ENCODE peak calls at places on chromosomes 2 and 18, in five cellular contexts. G is endodermal cell, P is brain microvascular endothelial cell, Y is HepG2, J is ovary. D is an unnamed sample.

GRCh38 chr2:172753610-172754009 is 18.0 kb downstream of the RAPGEF4 start:
- DNase-seq in G (no peak), P (no peak), Y (no peak), J (no peak), D (no peak)

GRCh38 chr2:40554665-40555294 is 102.9 kb upstream of the SLC8A1 start:
- DNase-seq in G (peak; percentile 94), P (peak; percentile 62), Y (peak; percentile 56), J (peak; percentile 46), D (no peak)

GRCh38 chr18:46310675-46311345 is 206.6 kb downstream of the HAUS1 start:
- DNase-seq in G (no peak), P (no peak), Y (no peak), J (no peak), D (no peak)

GRCh38 chr2:72916743-72917137 is 579 bp upstream of the EMX1 start:
- DNase-seq in G (no peak), P (no peak), Y (no peak), J (no peak), D (peak; percentile 62)

GRCh38 chr2:151774506-151774905 is 40.2 kb upstream of the NEB start:
- DNase-seq in G (no peak), P (no peak), Y (no peak), J (no peak), D (no peak)

GRCh38 chr2:130162968-130163367 is 18.1 kb upstream of the CCDC74B start:
- DNase-seq in G (no peak), P (no peak), Y (no peak), J (no peak), D (no peak)

GRCh38 chr18:23143871-23144270 is 8.6 kb downstream of the CABLES1 start:
- DNase-seq in G (no peak), P (no peak), Y (no peak), J (no peak), D (no peak)

GRCh38 chr2:42340938-42341636 is 19.9 kb downstream of the COX7A2L start:
- DNase-seq in G (peak; percentile 47), P (no peak), Y (no peak), J (no peak), D (no peak)

GRCh38 chr2:54482725-54483124 is 26.6 kb downstream of the SPTBN1 start:
- DNase-seq in G (peak; percentile 74), P (peak; percentile 72), Y (peak; percentile 59), J (no peak), D (no peak)

GRCh38 chr2:20483496-20483895 is 36.6 kb downstream of the RHOB start:
- DNase-seq in G (no peak), P (no peak), Y (no peak), J (no peak), D (no peak)

GRCh38 chr2:112032615-112033457 is 22.2 kb upstream of the TMEM87B start:
- DNase-seq in G (no peak), P (peak; percentile 73), Y (no peak), J (peak; percentile 40), D (peak; percentile 77)
- H3K27ac ChIP-seq in G (no peak overlapping the region), P (no peak overlapping the region), Y (no peak overlapping the region), J (no peak overlapping the region), D (peak overlapping the region; percentile 39)

GRCh38 chr18:13564579-13564978 is 161.8 kb downstream of the FAM210A start:
- DNase-seq in G (no peak), P (no peak), Y (no peak), J (no peak), D (no peak)

GRCh38 chr18:13565228-13565627 is 161.1 kb downstream of the FAM210A start:
- DNase-seq in G (no peak), P (no peak), Y (no peak), J (no peak), D (no peak)

GRCh38 chr18:13570216-13570615 is 156.1 kb downstream of the FAM210A start:
- DNase-seq in G (peak; percentile 58), P (no peak), Y (no peak), J (no peak), D (no peak)

GRCh38 chr18:13568443-13569392 is 157.6 kb downstream of the FAM210A start:
- DNase-seq in G (no peak), P (no peak), Y (peak; percentile 17), J (no peak), D (no peak)

DNA sequence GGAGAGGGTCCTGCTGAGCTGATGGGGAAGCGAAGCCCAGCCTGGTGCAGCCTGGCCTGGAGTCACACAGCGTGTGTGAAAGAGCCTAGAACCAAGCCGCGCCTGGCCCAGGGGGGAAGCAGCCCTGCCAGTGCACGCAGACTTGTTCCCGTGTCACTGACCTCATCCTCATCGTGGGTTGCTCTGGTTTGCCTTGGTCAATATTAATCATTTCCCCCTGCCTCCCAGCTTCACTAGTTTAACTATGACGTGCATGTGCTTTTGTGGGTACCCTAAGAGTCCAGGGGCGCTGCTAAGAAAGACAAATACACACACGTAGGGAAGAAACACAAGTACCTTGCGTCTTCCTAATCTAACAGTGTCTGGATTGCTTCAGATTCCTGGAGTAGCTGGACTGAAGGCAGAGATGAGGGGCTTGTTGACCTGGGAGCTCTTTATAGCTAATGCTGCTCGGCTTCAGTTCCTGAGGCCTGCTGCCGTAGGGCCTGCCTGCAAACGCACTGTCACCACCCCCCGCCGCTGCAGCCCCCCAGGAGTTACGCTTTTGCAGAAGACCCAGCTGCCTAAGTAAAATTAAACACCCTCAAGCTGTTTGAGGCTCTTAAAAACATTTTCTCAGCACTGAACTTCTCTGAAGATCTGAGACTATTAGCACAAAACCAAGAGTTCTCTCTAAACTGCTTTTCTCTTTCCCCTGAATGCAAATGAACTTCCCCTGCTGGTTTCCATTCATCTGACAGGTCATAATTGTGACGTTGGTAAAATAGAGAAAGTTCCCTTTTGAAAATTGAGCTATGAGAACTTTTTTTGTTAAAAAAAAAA is 159.2 kb downstream of the FAM210A start:
- DNase-seq in G (no peak), P (no peak), Y (no peak), J (no peak), D (no peak)
- H3K4me3 ChIP-seq in G (no peak overlapping the region), P (no peak overlapping the region), Y (no peak overlapping the region), J (no peak overlapping the region), D (no peak overlapping the region)

GRCh38 chr18:49878567-49878966 is 65.2 kb upstream of the ACAA2 start:
- DNase-seq in G (no peak), P (peak; percentile 61), Y (no peak), J (no peak), D (no peak)

GRCh38 chr18:49875155-49875554 is 61.8 kb upstream of the ACAA2 start:
- DNase-seq in G (no peak), P (no peak), Y (no peak), J (no peak), D (no peak)

GRCh38 chr18:49878015-49878414 is 64.7 kb upstream of the ACAA2 start:
- DNase-seq in G (no peak), P (no peak), Y (no peak), J (no peak), D (no peak)

GRCh38 chr18:49875783-49876182 is 62.5 kb upstream of the ACAA2 start:
- DNase-seq in G (no peak), P (no peak), Y (no peak), J (no peak), D (no peak)

GRCh38 chr18:49876536-49876935 is 63.2 kb upstream of the ACAA2 start:
- DNase-seq in G (no peak), P (no peak), Y (no peak), J (no peak), D (no peak)
- TF ChIP-seq CTCF in G (no peak), P (no peak), Y (no peak), J (no peak), D (no peak)

GRCh38 chr2:187617925-187618324 is 63.7 kb upstream of the TFPI start:
- DNase-seq in G (no peak), P (no peak), Y (no peak), J (no peak), D (no peak)
- H3K27ac ChIP-seq in G (no peak overlapping the region), P (no peak overlapping the region), Y (no peak overlapping the region), J (no peak overlapping the region), D (no peak overlapping the region)

GRCh38 chr2:205685314-205686230 is 3.3 kb downstream of the NRP2 start:
- DNase-seq in G (peak; percentile 89), P (no peak), Y (no peak), J (peak; percentile 60), D (no peak)
- H3K4me3 ChIP-seq in G (peak overlapping the region; percentile 86), P (peak overlapping the region; percentile 77), Y (no peak overlapping the region), J (peak overlapping the region; percentile 74), D (peak overlapping the region; percentile 35)

DNA sequence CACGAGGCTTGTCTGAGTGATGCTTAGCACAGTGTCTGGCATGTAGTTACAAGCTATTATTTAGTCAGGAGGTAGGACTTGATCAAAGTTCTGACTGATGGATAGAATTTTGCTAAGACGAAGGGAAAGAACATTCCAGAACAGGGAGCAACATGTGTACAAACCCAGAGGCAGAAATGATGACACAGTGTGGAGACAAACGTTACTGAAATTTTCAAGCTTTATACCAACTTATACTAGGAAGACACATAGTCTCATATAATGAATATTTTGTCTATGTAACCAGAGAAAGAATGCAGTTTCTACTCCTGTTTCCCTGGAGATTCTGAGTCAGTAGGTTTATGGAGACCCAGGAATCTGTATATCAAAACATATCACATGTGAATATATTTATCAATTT is 123.4 kb downstream of the FAM124B start:
- DNase-seq in G (no peak), P (peak; percentile 9), Y (no peak), J (no peak), D (no peak)
- TF ChIP-seq CTCF in G (no peak), P (no peak), Y (no peak), J (no peak), D (no peak)

GRCh38 chr2:200585730-200586643 is at the start of gene AOX1:
- DNase-seq in G (peak; percentile 92), P (peak; percentile 18), Y (peak; percentile 70), J (peak; percentile 82), D (no peak)

GRCh38 chr2:200588076-200588678 is 2.4 kb downstream of the AOX1 start:
- DNase-seq in G (no peak), P (no peak), Y (no peak), J (no peak), D (no peak)

GRCh38 chr2:200586644-200586975 is 796 bp downstream of the AOX1 start:
- DNase-seq in G (no peak), P (no peak), Y (no peak), J (peak; percentile 28), D (no peak)

GRCh38 chr2:200585340-200585729 is 479 bp upstream of the AOX1 start:
- DNase-seq in G (no peak), P (no peak), Y (no peak), J (no peak), D (no peak)

DNA sequence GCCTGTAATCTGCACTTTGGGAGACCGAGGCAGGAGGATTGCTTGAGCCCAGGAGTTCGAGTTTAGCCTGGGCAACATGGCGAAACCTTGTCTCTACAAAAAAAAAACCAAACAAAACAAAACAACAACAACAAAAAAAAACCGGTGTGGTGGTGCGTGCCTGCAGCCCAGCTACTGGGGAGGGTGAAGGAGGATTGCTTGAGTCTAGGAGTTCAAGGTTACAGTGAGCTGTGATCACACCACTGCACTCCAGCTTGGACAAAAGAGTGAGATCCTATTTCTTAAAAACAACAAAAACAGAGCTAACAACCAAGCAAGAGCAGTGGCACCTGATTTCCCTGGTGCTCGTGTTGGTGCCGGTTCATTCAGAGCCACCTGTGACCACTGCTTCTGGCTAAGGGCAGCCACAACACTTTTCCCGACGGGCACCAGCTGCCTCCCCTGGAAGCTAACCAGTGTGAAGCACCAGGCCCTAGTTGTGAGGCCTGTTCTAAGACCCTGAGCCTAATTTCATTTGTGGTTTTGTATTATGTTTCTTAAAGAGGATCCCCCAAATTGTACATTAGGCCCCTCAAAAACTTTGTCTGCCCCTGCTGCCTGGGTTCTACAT is 1.3 kb downstream of the AOX1 start:
- DNase-seq in G (no peak), P (no peak), Y (no peak), J (no peak), D (no peak)
- H3K27ac ChIP-seq in G (no peak overlapping the region), P (no peak overlapping the region), Y (no peak overlapping the region), J (no peak overlapping the region), D (no peak overlapping the region)